ENCODE peak calls at places on chromosome X, in six cellular contexts. One of them, this sample, is unnamed.

GRCh38 chrX:132481449-132481848 is 7.4 kb downstream of the MBNL3 start:
- DNase-seq in A549: no peak
- DNase-seq in HepG2: no peak
- DNase-seq in H1: no peak
- DNase-seq in SK-N-SH: no peak
- DNase-seq in K562: no peak
- DNase-seq in this sample: no peak

GRCh38 chrX:85084770-85085393 is 81.2 kb downstream of the APOOL start:
- DNase-seq in A549: peak
- DNase-seq in HepG2: peak
- DNase-seq in H1: no peak
- DNase-seq in SK-N-SH: peak
- DNase-seq in K562: peak
- DNase-seq in this sample: peak

GRCh38 chrX:153924149-153924861 is 1.8 kb downstream of the ARHGAP4 start:
- DNase-seq in A549: peak
- DNase-seq in HepG2: peak
- DNase-seq in H1: no peak
- DNase-seq in SK-N-SH: no peak
- DNase-seq in K562: peak
- DNase-seq in this sample: no peak

GRCh38 chrX:118536687-118537461 is 41.3 kb downstream of the DOCK11 start:
- DNase-seq in A549: peak
- DNase-seq in HepG2: no peak
- DNase-seq in H1: no peak
- DNase-seq in SK-N-SH: peak
- DNase-seq in K562: no peak
- DNase-seq in this sample: peak

GRCh38 chrX:116824785-116825184 is 362.0 kb upstream of the CT83 start:
- DNase-seq in A549: no peak
- DNase-seq in HepG2: no peak
- DNase-seq in H1: no peak
- DNase-seq in SK-N-SH: no peak
- DNase-seq in K562: no peak
- DNase-seq in this sample: no peak

GRCh38 chrX:64191281-64192010 is 14.1 kb downstream of the AMER1 start:
- DNase-seq in A549: no peak
- DNase-seq in HepG2: no peak
- DNase-seq in H1: no peak
- DNase-seq in SK-N-SH: no peak
- DNase-seq in K562: no peak
- DNase-seq in this sample: no peak

GRCh38 chrX:97399400-97399799 is 515.7 kb downstream of the RPA4 start:
- DNase-seq in A549: peak
- DNase-seq in HepG2: no peak
- DNase-seq in H1: no peak
- DNase-seq in SK-N-SH: no peak
- DNase-seq in K562: peak
- DNase-seq in this sample: peak

GRCh38 chrX:153688071-153688470 is 345 bp downstream of the SLC6A8 start:
- DNase-seq in A549: no peak
- DNase-seq in HepG2: no peak
- DNase-seq in H1: no peak
- DNase-seq in SK-N-SH: no peak
- DNase-seq in K562: no peak
- DNase-seq in this sample: no peak

GRCh38 chrX:153863251-153863991 is 22.6 kb downstream of the L1CAM start:
- DNase-seq in A549: no peak
- DNase-seq in HepG2: no peak
- DNase-seq in H1: no peak
- DNase-seq in SK-N-SH: peak
- DNase-seq in K562: no peak
- DNase-seq in this sample: no peak

GRCh38 chrX:109373468-109373867 is 108.4 kb downstream of the GUCY2F start:
- DNase-seq in A549: no peak
- DNase-seq in HepG2: no peak
- DNase-seq in H1: no peak
- DNase-seq in SK-N-SH: no peak
- DNase-seq in K562: no peak
- DNase-seq in this sample: no peak

GRCh38 chrX:107625776-107626175 is 2.5 kb upstream of the PRPS1 start:
- DNase-seq in A549: no peak
- DNase-seq in HepG2: no peak
- DNase-seq in H1: no peak
- DNase-seq in SK-N-SH: no peak
- DNase-seq in K562: no peak
- DNase-seq in this sample: no peak

GRCh38 chrX:129427267-129427666 is 96.0 kb downstream of the SMARCA1 start:
- DNase-seq in A549: no peak
- DNase-seq in HepG2: no peak
- DNase-seq in H1: no peak
- DNase-seq in SK-N-SH: no peak
- DNase-seq in K562: no peak
- DNase-seq in this sample: no peak

GRCh38 chrX:133335027-133335426 is 80.3 kb downstream of the GPC4 start:
- DNase-seq in A549: peak
- DNase-seq in HepG2: no peak
- DNase-seq in H1: no peak
- DNase-seq in SK-N-SH: peak
- DNase-seq in K562: peak
- DNase-seq in this sample: no peak

GRCh38 chrX:102863735-102864134 is 73.3 kb upstream of the RAB40AL start:
- DNase-seq in A549: peak
- DNase-seq in HepG2: peak
- DNase-seq in H1: peak
- DNase-seq in SK-N-SH: peak
- DNase-seq in K562: peak
- DNase-seq in this sample: peak

GRCh38 chrX:2824886-2825285 is 3.8 kb upstream of the GYG2 start:
- DNase-seq in A549: no peak
- DNase-seq in HepG2: no peak
- DNase-seq in H1: no peak
- DNase-seq in SK-N-SH: no peak
- DNase-seq in K562: no peak
- DNase-seq in this sample: no peak

GRCh38 chrX:13579696-13580095 is 10.3 kb downstream of the EGFL6 start:
- DNase-seq in A549: no peak
- DNase-seq in HepG2: no peak
- DNase-seq in H1: no peak
- DNase-seq in SK-N-SH: no peak
- DNase-seq in K562: no peak
- DNase-seq in this sample: no peak

GRCh38 chrX:130498653-130499274 is 97.0 kb downstream of the RBMX2 start:
- DNase-seq in A549: no peak
- DNase-seq in HepG2: no peak
- DNase-seq in H1: no peak
- DNase-seq in SK-N-SH: no peak
- DNase-seq in K562: no peak
- DNase-seq in this sample: no peak

GRCh38 chrX:96994088-96994487 is 110.4 kb downstream of the RPA4 start:
- DNase-seq in A549: no peak
- DNase-seq in HepG2: no peak
- DNase-seq in H1: no peak
- DNase-seq in SK-N-SH: no peak
- DNase-seq in K562: no peak
- DNase-seq in this sample: no peak

GRCh38 chrX:1534321-1535168 is 2.4 kb downstream of the P2RY8 start:
- DNase-seq in A549: no peak
- DNase-seq in HepG2: no peak
- DNase-seq in H1: no peak
- DNase-seq in SK-N-SH: no peak
- DNase-seq in K562: no peak
- DNase-seq in this sample: no peak

GRCh38 chrX:44435047-44435446 is 91.6 kb upstream of the EFHC2 start:
- DNase-seq in A549: no peak
- DNase-seq in HepG2: no peak
- DNase-seq in H1: no peak
- DNase-seq in SK-N-SH: no peak
- DNase-seq in K562: no peak
- DNase-seq in this sample: no peak

GRCh38 chrX:101399825-101400224 is 7.9 kb downstream of the GLA start:
- DNase-seq in A549: no peak
- DNase-seq in HepG2: no peak
- DNase-seq in H1: no peak
- DNase-seq in SK-N-SH: no peak
- DNase-seq in K562: no peak
- DNase-seq in this sample: no peak

GRCh38 chrX:11064851-11065600 is 46.1 kb upstream of the HCCS start:
- DNase-seq in A549: no peak
- DNase-seq in HepG2: no peak
- DNase-seq in H1: no peak
- DNase-seq in SK-N-SH: no peak
- DNase-seq in K562: no peak
- DNase-seq in this sample: no peak

GRCh38 chrX:10326578-10326977 is 169.8 kb downstream of the CLCN4 start:
- DNase-seq in A549: peak
- DNase-seq in HepG2: peak
- DNase-seq in H1: no peak
- DNase-seq in SK-N-SH: peak
- DNase-seq in K562: no peak
- DNase-seq in this sample: no peak

GRCh38 chrX:137428251-137428661 is 137.7 kb upstream of the ZIC3 start:
- DNase-seq in A549: no peak
- DNase-seq in HepG2: no peak
- DNase-seq in H1: no peak
- DNase-seq in SK-N-SH: no peak
- DNase-seq in K562: no peak
- DNase-seq in this sample: no peak

GRCh38 chrX:47218280-47218919 is at the start of gene CDK16:
- DNase-seq in A549: peak
- DNase-seq in HepG2: peak
- DNase-seq in H1: no peak
- DNase-seq in SK-N-SH: peak
- DNase-seq in K562: peak
- DNase-seq in this sample: peak

GRCh38 chrX:105495376-105495775 is 274.9 kb upstream of the TEX13A start:
- DNase-seq in A549: no peak
- DNase-seq in HepG2: no peak
- DNase-seq in H1: no peak
- DNase-seq in SK-N-SH: no peak
- DNase-seq in K562: no peak
- DNase-seq in this sample: no peak

GRCh38 chrX:139121616-139122286 is 408.8 kb upstream of the F9 start:
- DNase-seq in A549: no peak
- DNase-seq in HepG2: no peak
- DNase-seq in H1: no peak
- DNase-seq in SK-N-SH: no peak
- DNase-seq in K562: no peak
- DNase-seq in this sample: no peak

GRCh38 chrX:18294893-18295292 is 59.6 kb downstream of the SCML2 start:
- DNase-seq in A549: no peak
- DNase-seq in HepG2: no peak
- DNase-seq in H1: no peak
- DNase-seq in SK-N-SH: no peak
- DNase-seq in K562: no peak
- DNase-seq in this sample: no peak

GRCh38 chrX:40735318-40736169 is at the start of gene MED14:
- DNase-seq in A549: peak
- DNase-seq in HepG2: peak
- DNase-seq in H1: peak
- DNase-seq in SK-N-SH: peak
- DNase-seq in K562: peak
- DNase-seq in this sample: peak

GRCh38 chrX:71181558-71181909 is 36.9 kb downstream of the NLGN3 start:
- DNase-seq in A549: no peak
- DNase-seq in HepG2: no peak
- DNase-seq in H1: no peak
- DNase-seq in SK-N-SH: peak
- DNase-seq in K562: peak
- DNase-seq in this sample: no peak

GRCh38 chrX:43975747-43976146 is 2.6 kb upstream of the NDP start:
- DNase-seq in A549: no peak
- DNase-seq in HepG2: no peak
- DNase-seq in H1: no peak
- DNase-seq in SK-N-SH: no peak
- DNase-seq in K562: no peak
- DNase-seq in this sample: no peak

GRCh38 chrX:53526999-53527398 is 92.8 kb upstream of the HSD17B10 start:
- DNase-seq in A549: no peak
- DNase-seq in HepG2: no peak
- DNase-seq in H1: no peak
- DNase-seq in SK-N-SH: no peak
- DNase-seq in K562: no peak
- DNase-seq in this sample: no peak
- TF ChIP-seq USF2 in A549: no peak
- TF ChIP-seq USF2 in HepG2: no peak
- TF ChIP-seq USF2 in H1: no peak
- TF ChIP-seq USF2 in SK-N-SH: no peak
- TF ChIP-seq USF2 in K562: no peak
- TF ChIP-seq USF2 in this sample: no peak

GRCh38 chrX:112865464-112866025 is 24.9 kb upstream of the AMOT start:
- DNase-seq in A549: no peak
- DNase-seq in HepG2: no peak
- DNase-seq in H1: no peak
- DNase-seq in SK-N-SH: no peak
- DNase-seq in K562: no peak
- DNase-seq in this sample: no peak
- TF ChIP-seq CHD2 in A549: no peak
- TF ChIP-seq CHD2 in HepG2: no peak
- TF ChIP-seq CHD2 in H1: no peak
- TF ChIP-seq CHD2 in SK-N-SH: no peak
- TF ChIP-seq CHD2 in K562: no peak
- TF ChIP-seq CHD2 in this sample: no peak

DNA sequence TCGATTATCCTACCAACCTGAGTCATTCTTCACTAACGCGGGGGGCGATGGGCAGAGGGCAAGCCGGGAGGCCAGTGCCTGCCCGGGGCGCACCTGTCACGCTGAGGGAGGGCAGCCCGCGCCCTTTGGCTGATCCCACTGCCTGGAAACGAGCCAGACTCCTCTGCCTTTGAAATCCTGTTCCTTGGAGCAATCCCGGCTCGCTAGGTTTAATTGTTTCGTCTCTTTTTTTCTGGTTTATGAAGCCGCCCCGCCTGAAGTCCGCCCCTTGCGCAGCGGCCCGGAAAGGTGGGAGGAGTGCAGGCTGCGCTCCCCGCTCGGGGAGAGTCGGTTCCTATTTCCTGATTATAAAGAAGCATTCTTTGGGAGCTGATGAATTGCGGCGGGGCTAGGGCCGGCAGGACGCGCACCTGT is 484.2 kb downstream of the BCOR start:
- DNase-seq in A549: no peak
- DNase-seq in HepG2: no peak
- DNase-seq in H1: peak
- DNase-seq in SK-N-SH: peak
- DNase-seq in K562: no peak
- DNase-seq in this sample: no peak
- TF ChIP-seq USF2 in A549: no peak
- TF ChIP-seq USF2 in HepG2: no peak
- TF ChIP-seq USF2 in H1: no peak
- TF ChIP-seq USF2 in SK-N-SH: no peak
- TF ChIP-seq USF2 in K562: no peak
- TF ChIP-seq USF2 in this sample: no peak

GRCh38 chrX:51476930-51477329 is 19.5 kb downstream of the NUDT11 start:
- DNase-seq in A549: no peak
- DNase-seq in HepG2: no peak
- DNase-seq in H1: no peak
- DNase-seq in SK-N-SH: no peak
- DNase-seq in K562: no peak
- DNase-seq in this sample: no peak
- TF ChIP-seq CHD2 in A549: no peak
- TF ChIP-seq CHD2 in HepG2: no peak
- TF ChIP-seq CHD2 in H1: no peak
- TF ChIP-seq CHD2 in SK-N-SH: no peak
- TF ChIP-seq CHD2 in K562: no peak
- TF ChIP-seq CHD2 in this sample: no peak

GRCh38 chrX:49221868-49222267 is 11.3 kb downstream of the CACNA1F start:
- DNase-seq in A549: no peak
- DNase-seq in HepG2: no peak
- DNase-seq in H1: no peak
- DNase-seq in SK-N-SH: no peak
- DNase-seq in K562: no peak
- DNase-seq in this sample: no peak
- TF ChIP-seq USF2 in A549: no peak
- TF ChIP-seq USF2 in HepG2: no peak
- TF ChIP-seq USF2 in H1: no peak
- TF ChIP-seq USF2 in SK-N-SH: no peak
- TF ChIP-seq USF2 in K562: no peak
- TF ChIP-seq USF2 in this sample: no peak